ENCODE peak calls at places on chromosomes 11 and 22, in four cellular contexts. S is M059J, W is T-helper 1 cell, R is GM12892. P is an unnamed sample.

GRCh38 chr22:46422896-46423295 is 87.4 kb downstream of the TRMU start:
- DNase-seq in R (no peak), W (no peak), S (no peak), P (no peak)

GRCh38 chr11:90774727-90775572 is 552.1 kb upstream of the CHORDC1 start:
- DNase-seq in W (no peak), R (no peak), S (no peak), P (no peak)

GRCh38 chr11:14105446-14105845 is 142.9 kb downstream of the SPON1 start:
- DNase-seq in S (no peak), R (no peak), W (no peak), P (no peak)

GRCh38 chr11:75497788-75498404 is 27.8 kb downstream of the GDPD5 start:
- DNase-seq in R (no peak), W (no peak), S (no peak), P (no peak)

GRCh38 chr22:45196926-45197605 is 33.3 kb downstream of the NUP50 start:
- DNase-seq in W (no peak), S (no peak), R (no peak), P (no peak)

GRCh38 chr11:117583063-117583801 is 213.8 kb downstream of the DSCAML1 start:
- DNase-seq in W (no peak), R (no peak), S (peak; percentile 8), P (no peak)

GRCh38 chr11:75346912-75347647 is 4.4 kb downstream of the ARRB1 start:
- DNase-seq in W (no peak), R (no peak), S (peak; percentile 67), P (no peak)

GRCh38 chr11:92528051-92528450 is 303.4 kb downstream of the FAT3 start:
- DNase-seq in W (no peak), R (no peak), S (peak; percentile 40), P (no peak)

GRCh38 chr11:71112990-71113389 is 139.4 kb downstream of the SHANK2 start:
- DNase-seq in S (no peak), R (no peak), W (no peak), P (no peak)

GRCh38 chr22:25027959-25028840 is 75.7 kb downstream of the KIAA1671 start:
- DNase-seq in S (peak; percentile 25), W (no peak), R (no peak), P (no peak)

GRCh38 chr11:82680252-82680651 is 53.4 kb downstream of the FAM181B start:
- DNase-seq in S (peak; percentile 72), W (no peak), R (no peak), P (no peak)

P was measured in effector memory CD4-positive, alpha-beta T cell.